ENCODE peak calls at places on chromosome 3, in eight cellular contexts. P is activated CD8-positive, alpha-beta memory T cell treated with anti-CD3 and anti-CD28 coated beads, Interleukin-2, amount 10 ng/mL, durations not matched to agents 7 days and 5 days; T is activated CD8-positive, alpha-beta T cell treated with anti-CD3 and anti-CD28 coated beads, Interleukin-2, amount 10 ng/mL, durations not matched to agents 7 days and 5 days; J is natural killer cell; X is gastroesophageal sphincter; W is activated naive CD8-positive, alpha-beta T cell treated with anti-CD3 and anti-CD28 coated beads, Interleukin-2, amount 10 ng/mL, durations not matched to agents 7 days and 5 days; O is stimulated activated naive CD8-positive, alpha-beta T cell treated with anti-CD3 and anti-CD28 coated beads, Interleukin-15, Interleukin-2, amounts not matched to agents 100 U/mL and 50 U/mL, for 24 hours; Q is heart right ventricle. L is an unnamed sample.

GRCh38 chr3:2896281-2896967 is 213.8 kb downstream of the IL5RA start:
- ATAC-seq in P (no peak), T (no peak), J (no peak), X (no peak), W (no peak), O (no peak), Q (no peak), L (no peak)

GRCh38 chr3:69542265-69543079 is 156.6 kb upstream of the FRMD4B start:
- ATAC-seq in P (no peak), T (no peak), J (no peak), X (peak), W (no peak), O (no peak), Q (peak), L (no peak)

GRCh38 chr3:104628185-104628789 is 738.4 kb upstream of the ALCAM start:
- ATAC-seq in P (no peak), T (no peak), J (no peak), X (peak), W (no peak), O (no peak), Q (peak), L (no peak)

GRCh38 chr3:51966941-51967383 is 292 bp downstream of the PCBP4 start:
- ATAC-seq in P (peak), T (peak), J (peak), X (peak), W (peak), O (no peak), Q (no peak), L (peak)

GRCh38 chr3:72944696-72945095 is 51.9 kb upstream of the PPP4R2 start:
- ATAC-seq in P (no peak), T (no peak), J (no peak), X (no peak), W (no peak), O (no peak), Q (no peak), L (no peak)

GRCh38 chr3:147191795-147192385 is 214.5 kb downstream of the ZIC4 start:
- ATAC-seq in P (no peak), T (no peak), J (no peak), X (no peak), W (no peak), O (no peak), Q (no peak), L (no peak)

GRCh38 chr3:190265795-190266194 is 56.5 kb downstream of the CLDN1 start:
- ATAC-seq in P (no peak), T (no peak), J (no peak), X (no peak), W (no peak), O (no peak), Q (no peak), L (no peak)

GRCh38 chr3:47404955-47405790 is 24.4 kb downstream of the PTPN23 start:
- ATAC-seq in P (no peak), T (no peak), J (no peak), X (peak), W (no peak), O (no peak), Q (peak), L (no peak)

GRCh38 chr3:124747111-124747981 is 17.1 kb downstream of the UMPS start:
- ATAC-seq in P (no peak), T (no peak), J (no peak), X (no peak), W (no peak), O (peak), Q (peak), L (no peak)

GRCh38 chr3:130925628-130926027 is 31.7 kb downstream of the ATP2C1 start:
- ATAC-seq in P (no peak), T (no peak), J (no peak), X (no peak), W (no peak), O (no peak), Q (no peak), L (no peak)

GRCh38 chr3:197001972-197002700 is 27.5 kb downstream of the MELTF start:
- ATAC-seq in P (no peak), T (no peak), J (no peak), X (peak), W (peak), O (no peak), Q (peak), L (no peak)

GRCh38 chr3:117524890-117525289 is 815.3 kb downstream of the TUSC7 start:
- ATAC-seq in P (no peak), T (no peak), J (no peak), X (no peak), W (no peak), O (no peak), Q (no peak), L (no peak)

GRCh38 chr3:180188512-180189309 is 152.0 kb upstream of the PEX5L start:
- ATAC-seq in P (peak), T (no peak), J (no peak), X (no peak), W (no peak), O (no peak), Q (no peak), L (peak)

GRCh38 chr3:4826237-4827100 is 152.8 kb upstream of the BHLHE40 start:
- ATAC-seq in P (no peak), T (no peak), J (no peak), X (peak), W (no peak), O (no peak), Q (peak), L (no peak)

GRCh38 chr3:126668450-126669401 is 13.8 kb upstream of the TXNRD3 start:
- ATAC-seq in P (no peak), T (no peak), J (no peak), X (no peak), W (no peak), O (no peak), Q (no peak), L (no peak)

GRCh38 chr3:101862453-101863165 is 13.3 kb downstream of the NFKBIZ start:
- ATAC-seq in P (no peak), T (peak), J (peak), X (peak), W (no peak), O (peak), Q (peak), L (peak)

GRCh38 chr3:160092760-160093159 is 104.1 kb downstream of the IL12A start:
- ATAC-seq in P (no peak), T (no peak), J (no peak), X (no peak), W (no peak), O (no peak), Q (no peak), L (no peak)

GRCh38 chr3:135792174-135792573 is 173.4 kb upstream of the PPP2R3A start:
- ATAC-seq in P (no peak), T (no peak), J (no peak), X (peak), W (no peak), O (no peak), Q (no peak), L (no peak)

GRCh38 chr3:113404637-113405036 is 36.7 kb downstream of the CFAP44 start:
- ATAC-seq in P (no peak), T (no peak), J (no peak), X (no peak), W (no peak), O (no peak), Q (no peak), L (no peak)

GRCh38 chr3:128343287-128344045 is 123.2 kb downstream of the DNAJB8 start:
- ATAC-seq in P (no peak), T (no peak), J (no peak), X (no peak), W (no peak), O (no peak), Q (peak), L (no peak)

GRCh38 chr3:29186131-29186599 is 94.7 kb upstream of the RBMS3 start:
- ATAC-seq in P (no peak), T (no peak), J (no peak), X (no peak), W (no peak), O (no peak), Q (no peak), L (no peak)

GRCh38 chr3:170397579-170398177 is 21.0 kb upstream of the CLDN11 start:
- ATAC-seq in P (no peak), T (no peak), J (no peak), X (no peak), W (no peak), O (no peak), Q (no peak), L (no peak)

GRCh38 chr3:123372789-123373534 is 75.9 kb downstream of the ADCY5 start:
- ATAC-seq in P (no peak), T (no peak), J (no peak), X (peak), W (no peak), O (no peak), Q (peak), L (no peak)

GRCh38 chr3:127732303-127732702 is 59.6 kb downstream of the ABTB1 start:
- ATAC-seq in P (no peak), T (no peak), J (no peak), X (no peak), W (no peak), O (no peak), Q (no peak), L (no peak)

GRCh38 chr3:141273700-141274410 is 42.2 kb downstream of the PXYLP1 start:
- ATAC-seq in P (no peak), T (no peak), J (no peak), X (peak), W (no peak), O (peak), Q (no peak), L (peak)

GRCh38 chr3:127085576-127085975 is 102.7 kb downstream of the PLXNA1 start:
- ATAC-seq in P (no peak), T (no peak), J (no peak), X (no peak), W (no peak), O (no peak), Q (no peak), L (no peak)

GRCh38 chr3:49856181-49857005 is at the start of gene TRAIP:
- ATAC-seq in P (peak), T (peak), J (peak), X (peak), W (peak), O (peak), Q (peak), L (peak)

L was measured in activated T-helper 17 cell treated with anti-CD3 and anti-CD28 coated beads, Interleukin-2, amount 50 U/mL, for 72 hours.